ENCODE peak calls at places on chromosomes 4 and X, in six cellular contexts. E is IMR-90, A is PC-3, Q is AG04449, Z is tibial nerve, J is osteocyte. P is an unnamed sample.

GRCh38 chrX:129792586-129793291 is 13.0 kb downstream of the SASH3 start:
- DNase-seq in J (no peak), A (no peak), E (no peak), Z (no peak), Q (no peak), P (no peak)

GRCh38 chr4:170004656-170005250 is 21.4 kb downstream of the MFAP3L start:
- DNase-seq in Q (no peak), A (no peak), Z (no peak), J (no peak), E (no peak), P (no peak)

GRCh38 chrX:22060451-22060940 is 28.4 kb downstream of the PHEX start:
- DNase-seq in Z (no peak), J (no peak), A (peak), Q (peak), E (peak), P (no peak)

GRCh38 chrX:24392709-24393108 is 32.3 kb downstream of the SUPT20HL1 start:
- DNase-seq in Z (no peak), E (no peak), J (no peak), Q (no peak), A (no peak), P (peak)

GRCh38 chrX:68286076-68286475 is 147.2 kb downstream of the OPHN1 start:
- DNase-seq in Q (peak), J (no peak), A (no peak), E (peak), Z (no peak), P (no peak)

GRCh38 chrX:84162401-84162800 is 25.6 kb downstream of the RPS6KA6 start:
- DNase-seq in J (no peak), Z (no peak), Q (no peak), A (no peak), E (no peak), P (no peak)

GRCh38 chr4:7823416-7823824 is 116.2 kb downstream of the AFAP1 start:
- DNase-seq in E (no peak), J (no peak), A (no peak), Q (no peak), Z (peak), P (no peak)

GRCh38 chrX:78377186-78377585 is 49.8 kb upstream of the CYSLTR1 start:
- DNase-seq in Q (no peak), E (no peak), Z (no peak), J (no peak), A (peak), P (no peak)

GRCh38 chrX:150227321-150227860 is 135.7 kb upstream of the MAMLD1 start:
- DNase-seq in Q (no peak), A (no peak), J (no peak), Z (no peak), E (no peak), P (no peak)

GRCh38 chr4:39754309-39754708 is 56.4 kb downstream of the UBE2K start:
- DNase-seq in A (no peak), Q (no peak), Z (no peak), J (no peak), E (no peak), P (no peak)

GRCh38 chr4:72555377-72555831 is 13.6 kb downstream of the ADAMTS3 start:
- DNase-seq in Z (no peak), E (no peak), A (no peak), J (no peak), Q (no peak), P (no peak)

GRCh38 chr4:76764251-76764650 is 133.7 kb downstream of the SOWAHB start:
- DNase-seq in E (peak), J (no peak), Z (no peak), A (no peak), Q (no peak), P (no peak)

GRCh38 chrX:24229400-24229879 is 79.9 kb downstream of the ZFX start:
- DNase-seq in Z (no peak), J (no peak), Q (no peak), A (no peak), E (no peak), P (no peak)

GRCh38 chr4:40630335-40631021 is 814 bp upstream of the RBM47 start:
- DNase-seq in Q (no peak), J (no peak), Z (peak), A (peak), E (no peak), P (no peak)

GRCh38 chrX:132488819-132489255 is at the start of gene MBNL3:
- DNase-seq in A (peak), E (peak), J (peak), Z (peak), Q (no peak), P (no peak)

GRCh38 chr4:101014417-101014816 is 332.9 kb downstream of the PPP3CA start:
- DNase-seq in A (no peak), E (no peak), Q (no peak), Z (no peak), J (no peak), P (no peak)

DNA sequence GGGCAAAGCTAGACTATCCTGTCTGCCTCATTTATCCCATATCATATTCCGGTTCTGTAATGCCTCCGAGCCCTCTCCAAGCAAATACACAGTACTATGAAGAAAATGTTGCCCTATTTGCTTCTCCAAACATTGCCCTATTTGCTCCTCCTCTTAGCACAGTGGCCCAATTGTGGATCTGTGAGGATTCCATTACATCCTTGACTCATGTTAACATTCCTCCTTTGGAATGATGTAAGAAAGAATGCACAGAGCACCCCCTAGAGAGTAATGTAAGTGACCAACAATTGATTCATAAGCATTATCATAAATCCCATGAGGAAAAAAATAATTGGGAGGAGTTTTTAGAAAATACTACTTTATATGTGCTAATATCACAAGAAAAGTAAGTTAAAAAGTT is 11.3 kb upstream of the BTC start:
- DNase-seq in E (peak), Z (no peak), Q (peak), J (no peak), A (peak), P (no peak)
- TF ChIP-seq CTCF in E (peak), Z (no peak), Q (no peak), J (no peak), A (peak), P (no peak)

GRCh38 chrX:19514791-19515614 is at the start of gene MAP3K15:
- DNase-seq in Q (no peak), Z (no peak), A (peak), E (no peak), J (no peak), P (no peak)
- TF ChIP-seq CTCF in Q (peak), Z (no peak), A (no peak), E (no peak), J (peak), P (no peak)

GRCh38 chr4:185142911-185143595 is at the start of gene SLC25A4:
- DNase-seq in Q (no peak), J (peak), Z (peak), E (peak), A (peak), P (peak)
- TF ChIP-seq CTCF in Q (peak), J (peak), Z (peak), E (peak), A (peak), P (no peak)

GRCh38 chrX:51002160-51002632 is 91.7 kb downstream of the BMP15 start:
- DNase-seq in Q (no peak), A (no peak), Z (peak), J (no peak), E (no peak), P (no peak)

DNA sequence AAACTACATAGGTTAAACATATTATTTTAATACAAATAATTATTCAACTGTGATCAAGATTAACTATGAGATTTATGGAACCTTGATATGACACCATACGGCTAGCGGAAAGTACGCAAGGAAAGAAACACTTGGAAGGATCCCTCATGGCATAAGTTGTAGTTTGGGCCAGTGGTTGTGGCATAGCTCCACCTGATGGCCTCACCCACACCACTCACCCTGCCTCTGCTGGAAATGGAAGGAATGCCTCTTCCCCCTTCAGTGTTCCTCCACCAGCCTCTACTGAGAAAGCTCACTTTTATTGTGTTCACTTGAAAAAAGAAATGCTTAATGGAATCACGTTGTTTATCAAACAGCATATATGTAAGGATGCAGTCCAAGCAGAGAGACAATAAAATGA is 86.4 kb downstream of the BMP15 start:
- DNase-seq in A (no peak), J (no peak), E (no peak), Z (no peak), Q (no peak), P (no peak)
- TF ChIP-seq CTCF in A (peak), J (no peak), E (no peak), Z (no peak), Q (no peak), P (no peak)

DNA sequence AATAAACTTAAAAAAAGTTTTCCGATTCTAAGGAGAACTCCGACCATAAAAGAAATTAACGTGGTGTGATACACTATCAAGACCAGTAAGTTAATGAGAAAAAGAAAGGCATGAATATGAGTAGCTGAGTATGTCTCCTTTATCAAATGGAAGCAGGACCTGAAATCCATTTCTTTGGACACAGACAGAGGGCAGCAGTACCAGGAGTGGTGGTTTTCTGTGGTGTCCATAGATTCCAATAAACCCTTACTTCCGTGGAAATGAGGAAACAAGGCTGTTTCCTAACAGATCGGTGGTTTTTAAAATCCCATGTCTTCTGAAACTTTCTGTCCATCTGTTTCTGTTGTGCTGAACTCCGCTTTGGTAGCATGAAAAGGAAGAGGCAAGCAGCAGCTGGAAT is 128.5 kb upstream of the TSPAN5 start:
- DNase-seq in E (peak), Q (no peak), Z (no peak), J (no peak), A (no peak), P (no peak)
- TF ChIP-seq CTCF in E (peak), Q (peak), Z (no peak), J (peak), A (peak), P (peak)

GRCh38 chr4:126583509-126583908 is 1049.2 kb upstream of the INTU start:
- DNase-seq in E (peak), Q (no peak), Z (no peak), J (no peak), A (peak), P (no peak)

DNA sequence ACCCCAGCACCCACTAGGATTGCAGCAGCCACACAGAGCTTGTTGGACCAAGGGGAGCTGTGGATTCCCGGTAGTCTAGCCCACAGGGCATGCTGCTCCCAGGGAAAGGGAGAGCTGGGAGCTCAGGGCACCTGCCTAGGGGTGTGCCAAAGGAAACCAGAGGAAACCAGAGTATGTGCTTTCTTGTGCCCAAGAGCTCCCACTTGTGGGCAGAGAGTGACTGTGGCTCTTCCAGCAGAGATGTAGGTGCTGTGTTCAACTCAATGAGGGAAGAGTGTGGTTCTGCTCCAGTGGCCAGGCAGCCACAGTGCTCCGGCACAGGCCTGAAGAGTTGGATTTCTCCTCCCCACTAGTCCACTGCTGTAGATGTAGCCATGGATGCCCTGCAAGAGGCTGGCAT is 1050.0 kb upstream of the INTU start:
- DNase-seq in A (peak), Z (no peak), E (peak), J (no peak), Q (no peak), P (no peak)
- TF ChIP-seq CTCF in A (peak), Z (no peak), E (peak), J (no peak), Q (peak), P (peak)

DNA sequence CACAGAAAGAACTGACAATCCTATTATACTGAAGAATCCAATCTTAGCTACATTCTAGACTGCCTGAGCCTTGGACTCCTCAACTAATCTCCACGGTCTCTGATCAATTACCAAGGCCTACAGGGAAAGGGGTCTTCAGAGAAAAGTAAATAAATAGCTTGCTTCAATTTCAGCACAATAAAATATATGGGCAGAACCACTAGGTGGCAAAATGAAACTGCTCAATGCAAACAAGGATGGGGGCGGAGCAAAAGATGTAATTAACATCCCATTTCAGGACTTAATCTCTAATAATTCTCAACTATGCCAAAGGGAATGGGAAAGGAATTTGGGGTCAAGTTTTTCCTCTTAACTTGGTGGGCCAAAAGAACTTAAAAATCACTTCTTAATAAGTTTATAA is 78.4 kb upstream of the MAP3K15 start:
- DNase-seq in A (peak), Q (no peak), E (peak), Z (peak), J (no peak), P (peak)
- TF ChIP-seq CTCF in A (peak), Q (peak), E (peak), Z (peak), J (peak), P (peak)

DNA sequence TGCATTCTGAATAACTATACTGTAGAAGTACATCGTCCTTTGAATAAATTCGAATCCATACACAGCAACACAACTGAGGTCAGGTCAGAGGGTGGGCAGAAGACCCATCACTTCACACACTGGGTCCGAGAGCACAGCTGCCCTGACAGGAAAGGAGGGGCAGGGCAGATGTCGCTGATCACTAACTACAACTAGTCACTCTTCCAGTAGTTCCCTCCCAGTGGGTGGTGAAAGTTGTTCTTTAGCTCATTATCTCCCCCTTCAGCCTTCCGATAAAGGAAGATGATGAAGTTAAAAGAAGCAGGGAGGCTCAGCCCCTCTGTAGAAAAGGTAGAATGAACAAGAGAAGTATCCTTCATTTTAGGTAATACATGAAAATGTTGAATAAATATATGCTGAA is 278.9 kb downstream of the INPP4B start:
- DNase-seq in A (peak), E (no peak), J (no peak), Q (no peak), Z (no peak), P (no peak)
- TF ChIP-seq CTCF in A (no peak), E (no peak), J (no peak), Q (no peak), Z (no peak), P (no peak)

P was measured in AG09319.